ENCODE peak calls at places on chromosome 15, in four cellular contexts. H, D, X and Z are unnamed samples.

GRCh38 chr15:101684384-101684783 is 32.2 kb upstream of the TM2D3 start:
- DNase-seq in H (peak), D (no peak), X (no peak), Z (peak)

GRCh38 chr15:100902436-100903190 is 16.5 kb upstream of the LRRK1 start:
- DNase-seq in H (no peak), D (peak), X (no peak), Z (peak)

GRCh38 chr15:68843425-68844311 is 23.0 kb upstream of the ANP32A start:
- DNase-seq in H (no peak), D (peak), X (no peak), Z (no peak)

GRCh38 chr15:73751896-73752816 is 995 bp downstream of the INSYN1 start:
- DNase-seq in H (no peak), D (peak), X (no peak), Z (no peak)

GRCh38 chr15:70164156-70164900 is 66.6 kb upstream of the TLE3 start:
- DNase-seq in H (no peak), D (no peak), X (no peak), Z (no peak)

GRCh38 chr15:43977072-43977884 is 150.5 kb downstream of the WDR76 start:
- DNase-seq in H (no peak), D (no peak), X (peak), Z (no peak)

GRCh38 chr15:52481915-52482314 is 46.8 kb downstream of the MYO5A start:
- DNase-seq in H (no peak), D (no peak), X (peak), Z (peak)

GRCh38 chr15:81987628-81988027 is 58.2 kb downstream of the MEX3B start:
- DNase-seq in H (no peak), D (no peak), X (no peak), Z (no peak)

GRCh38 chr15:71051539-71051938 is 63.7 kb upstream of the THSD4 start:
- DNase-seq in H (no peak), D (no peak), X (no peak), Z (no peak)

GRCh38 chr15:40289140-40289775 is 6.4 kb upstream of the ANKRD63 start:
- DNase-seq in H (no peak), D (no peak), X (no peak), Z (no peak)

GRCh38 chr15:87667643-87668042 is 588.9 kb downstream of the NTRK3 start:
- DNase-seq in H (no peak), D (no peak), X (no peak), Z (no peak)

GRCh38 chr15:79329186-79329611 is 18.3 kb downstream of the TMED3 start:
- DNase-seq in H (no peak), D (no peak), X (no peak), Z (peak)

GRCh38 chr15:88624156-88624970 is 3.2 kb downstream of the AEN start:
- DNase-seq in H (no peak), D (peak), X (no peak), Z (no peak)

GRCh38 chr15:73004462-73004861 is 47.8 kb upstream of the NEO1 start:
- DNase-seq in H (no peak), D (no peak), X (no peak), Z (no peak)

GRCh38 chr15:71294636-71295241 is 179.5 kb downstream of the THSD4 start:
- DNase-seq in H (peak), D (no peak), X (peak), Z (peak)

GRCh38 chr15:101204744-101205535 is 46.9 kb downstream of the CHSY1 start:
- DNase-seq in H (no peak), D (no peak), X (no peak), Z (no peak)

GRCh38 chr15:51475736-51476135 is 134.3 kb downstream of the GLDN start:
- DNase-seq in H (no peak), D (no peak), X (no peak), Z (no peak)

GRCh38 chr15:36758800-36759199 is 179.4 kb downstream of the CDIN1 start:
- DNase-seq in H (no peak), D (no peak), X (no peak), Z (no peak)

GRCh38 chr15:42009022-42009421 is 11.8 kb downstream of the PLA2G4E start:
- DNase-seq in H (no peak), D (no peak), X (no peak), Z (no peak)
- TF ChIP-seq CTCF in H (no peak), D (no peak), X (no peak), Z (no peak)

GRCh38 chr15:58355965-58356358 is 75.8 kb upstream of the LIPC start:
- DNase-seq in H (no peak), D (no peak), X (no peak), Z (no peak)

GRCh38 chr15:58360421-58361090 is 71.2 kb upstream of the LIPC start:
- DNase-seq in H (no peak), D (no peak), X (no peak), Z (no peak)

GRCh38 chr15:58362262-58362922 is 69.4 kb upstream of the LIPC start:
- DNase-seq in H (no peak), D (no peak), X (no peak), Z (no peak)

GRCh38 chr15:58357529-58358476 is 74.0 kb upstream of the LIPC start:
- DNase-seq in H (no peak), D (no peak), X (no peak), Z (no peak)

GRCh38 chr15:58361291-58361759 is 70.5 kb upstream of the LIPC start:
- DNase-seq in H (no peak), D (no peak), X (no peak), Z (peak)
- H3K27ac ChIP-seq in H (no peak), D (no peak), X (no peak), Z (peak)

GRCh38 chr15:48855501-48856440 is 22.2 kb upstream of the EID1 start:
- DNase-seq in H (peak), D (no peak), X (peak), Z (no peak)
- TF ChIP-seq CTCF in H (peak), D (peak), X (peak), Z (peak)

DNA sequence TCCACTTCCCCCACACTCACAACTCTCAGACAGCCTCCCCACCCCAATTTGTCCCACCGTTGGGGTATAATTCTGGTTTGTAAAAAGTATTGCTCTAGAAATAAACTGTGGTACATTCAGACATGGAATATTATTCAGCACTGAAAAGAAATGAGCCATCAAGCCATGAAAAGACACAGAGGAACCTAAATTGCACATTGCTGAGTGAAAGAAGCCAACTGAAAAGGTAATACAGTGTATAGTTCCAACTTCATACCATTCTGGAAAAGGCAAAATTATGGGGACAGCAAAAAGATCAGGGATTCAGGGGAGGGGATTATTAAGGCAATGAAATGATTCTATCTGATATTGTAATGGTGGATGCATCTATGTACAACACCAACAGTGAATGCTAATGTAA is 10.5 kb downstream of the ANXA2 start:
- DNase-seq in H (no peak), D (no peak), X (no peak), Z (no peak)
- H3K27ac ChIP-seq in H (peak), D (peak), X (no peak), Z (no peak)

GRCh38 chr15:56017511-56017910 is 24.1 kb upstream of the NEDD4 start:
- DNase-seq in H (no peak), D (no peak), X (no peak), Z (no peak)

GRCh38 chr15:56019060-56019793 is 25.8 kb upstream of the NEDD4 start:
- DNase-seq in H (no peak), D (no peak), X (no peak), Z (no peak)

GRCh38 chr15:56019819-56020218 is 26.4 kb upstream of the NEDD4 start:
- DNase-seq in H (no peak), D (no peak), X (no peak), Z (no peak)

GRCh38 chr15:56016281-56016680 is 22.9 kb upstream of the NEDD4 start:
- DNase-seq in H (no peak), D (no peak), X (no peak), Z (no peak)

GRCh38 chr15:56017920-56018319 is 24.5 kb upstream of the NEDD4 start:
- DNase-seq in H (no peak), D (no peak), X (no peak), Z (no peak)
- TF ChIP-seq CTCF in H (peak), D (no peak), X (peak), Z (no peak)

GRCh38 chr15:85337398-85338074 is 42.9 kb upstream of the AKAP13 start:
- DNase-seq in H (no peak), D (no peak), X (no peak), Z (no peak)

GRCh38 chr15:85339976-85340665 is 40.3 kb upstream of the AKAP13 start:
- DNase-seq in H (no peak), D (no peak), X (no peak), Z (no peak)

GRCh38 chr15:85334241-85334640 is 46.2 kb upstream of the AKAP13 start:
- DNase-seq in H (no peak), D (no peak), X (no peak), Z (no peak)

GRCh38 chr15:85335193-85335939 is 45.0 kb upstream of the AKAP13 start:
- DNase-seq in H (no peak), D (no peak), X (no peak), Z (no peak)

GRCh38 chr15:85336870-85337269 is 43.5 kb upstream of the AKAP13 start:
- DNase-seq in H (no peak), D (no peak), X (no peak), Z (no peak)
- H3K27ac ChIP-seq in H (peak), D (no peak), X (no peak), Z (no peak)

DNA sequence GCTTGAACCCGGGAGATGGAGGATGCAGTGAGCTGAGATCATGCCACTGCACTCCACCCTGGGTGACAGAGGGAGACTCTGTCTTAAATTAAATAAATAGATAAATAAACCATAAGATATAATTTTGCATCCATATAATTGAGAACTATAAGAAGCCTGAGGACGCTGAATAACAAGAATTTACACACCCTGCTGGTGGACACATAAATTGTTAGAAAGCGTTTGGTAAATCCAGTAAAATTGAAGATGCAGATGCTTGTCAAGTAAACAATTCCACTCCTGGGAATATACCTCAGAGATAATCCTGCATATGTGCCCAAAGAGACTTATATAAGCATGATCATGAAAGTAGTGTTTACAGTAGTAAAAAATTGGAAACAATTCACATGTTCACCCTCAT is 41.7 kb downstream of the TTC23 start:
- DNase-seq in H (no peak), D (no peak), X (no peak), Z (no peak)
- TF ChIP-seq CTCF in H (no peak), D (no peak), X (no peak), Z (no peak)